ENCODE peak calls at places on chromosomes 2 and 18, in seven cellular contexts. F is colonic mucosa; M is sigmoid colon; Z is heart right ventricle; Y is CD8-positive, alpha-beta memory T cell; H is SJSA1; L is CD4-positive, CD25-positive, alpha-beta regulatory T cell. P is an unnamed sample. For H3K4me1, the result is how much of the 10 kb centered on the place peaks cover.

GRCh38 chr2:235523486-235524150 is 29.8 kb downstream of the AGAP1 start:
- DNase-seq in L (no peak), M (no peak), Z (no peak), F (no peak), Y (no peak), H (no peak), P (no peak)

GRCh38 chr2:47339745-47340541 is 63.0 kb upstream of the MSH2 start:
- DNase-seq in Z (no peak), F (peak), H (no peak), Y (no peak), M (no peak), L (no peak), P (peak)

GRCh38 chr18:62066121-62066818 is 120.6 kb downstream of the PIGN start:
- DNase-seq in Z (no peak), H (no peak), F (no peak), Y (no peak), M (no peak), L (no peak), P (no peak)

GRCh38 chr2:241036964-241037421 is 38.6 kb downstream of the SNED1 start:
- DNase-seq in F (no peak), Z (no peak), M (peak), Y (no peak), H (no peak), L (no peak), P (no peak)

GRCh38 chr2:150156415-150156814 is 331.1 kb downstream of the RND3 start:
- DNase-seq in H (no peak), M (no peak), F (no peak), Y (no peak), Z (no peak), L (no peak), P (no peak)

GRCh38 chr2:78546843-78547242 is 478.7 kb upstream of the REG3G start:
- DNase-seq in M (no peak), H (no peak), F (no peak), Y (no peak), Z (no peak), L (no peak), P (no peak)

GRCh38 chr2:73233932-73234832 is at the start of gene CCT7:
- DNase-seq in F (peak), L (peak), Z (peak), M (peak), Y (peak), H (peak), P (peak)

GRCh38 chr2:158926478-158926948 is 41.9 kb upstream of the TANC1 start:
- DNase-seq in Z (no peak), F (no peak), M (no peak), Y (no peak), H (peak), L (no peak), P (no peak)

GRCh38 chr18:2654105-2654827 is 1.3 kb upstream of the SMCHD1 start:
- DNase-seq in H (peak), F (no peak), Y (no peak), M (no peak), Z (no peak), L (no peak), P (no peak)

GRCh38 chr2:238331916-238332315 is 11.6 kb downstream of the TRAF3IP1 start:
- DNase-seq in L (no peak), M (no peak), F (no peak), H (no peak), Z (no peak), Y (no peak), P (no peak)

GRCh38 chr2:71277536-71278103 is 50.7 kb upstream of the PAIP2B start:
- DNase-seq in L (no peak), Z (peak), H (peak), M (no peak), Y (no peak), F (peak), P (peak)

GRCh38 chr2:234911271-234911670 is 40.5 kb upstream of the SH3BP4 start:
- DNase-seq in Z (no peak), M (no peak), L (no peak), Y (no peak), F (no peak), H (no peak), P (no peak)

GRCh38 chr18:37085362-37085761 is 256.4 kb downstream of the KIAA1328 start:
- DNase-seq in Y (no peak), L (no peak), F (no peak), H (no peak), M (no peak), Z (no peak), P (no peak)

GRCh38 chr2:64311948-64312621 is 141.9 kb upstream of the LGALSL start:
- DNase-seq in Z (peak), M (peak), L (no peak), F (peak), H (peak), Y (no peak), P (peak)

GRCh38 chr2:204453730-204454167 is 91.5 kb upstream of the PARD3B start:
- DNase-seq in F (peak), Z (peak), H (peak), M (peak), L (no peak), Y (no peak), P (peak)

GRCh38 chr2:133557624-133558023 is 10.6 kb downstream of the NCKAP5 start:
- DNase-seq in Y (no peak), L (no peak), H (no peak), M (no peak), Z (no peak), F (no peak), P (no peak)

GRCh38 chr2:144402282-144402681 is 117.6 kb downstream of the ZEB2 start:
- DNase-seq in Y (no peak), H (peak), F (no peak), M (no peak), Z (peak), L (no peak), P (peak)

GRCh38 chr2:179877601-179878364 is 16.4 kb upstream of the ZNF385B start:
- DNase-seq in F (no peak), L (no peak), Y (no peak), M (no peak), Z (no peak), H (no peak), P (no peak)

DNA sequence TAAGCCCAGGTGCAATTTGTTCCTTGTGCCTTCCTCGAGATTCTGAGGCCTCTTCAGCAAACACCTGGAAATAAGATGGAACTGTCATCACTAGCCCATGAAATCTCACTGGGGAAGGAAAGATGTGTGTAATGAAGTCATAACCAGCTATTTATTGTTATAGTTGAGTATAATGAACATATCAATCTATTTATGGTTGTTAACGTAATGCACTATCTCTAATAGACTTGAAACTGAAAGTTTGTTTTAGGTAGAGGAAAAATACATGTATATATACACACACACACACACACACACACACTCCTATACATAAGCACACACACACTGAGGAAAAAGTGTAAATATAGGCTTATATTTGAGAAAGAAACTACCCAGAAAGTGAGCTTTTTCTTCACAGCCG is 62.8 kb downstream of the UGGT1 start:
- DNase-seq in Y (no peak), M (no peak), L (no peak), Z (no peak), F (no peak), H (no peak), P (no peak)
- H3K4me1 ChIP-seq in Y (under half), M (under half), L (under half), Z (under half), F (under half), H (under half), P (under half)

GRCh38 chr2:148998162-148998830 is 40.2 kb upstream of the LYPD6B start:
- DNase-seq in H (no peak), F (no peak), L (no peak), M (no peak), Y (no peak), Z (peak), P (peak)

GRCh38 chr2:148998831-148999200 is 39.7 kb upstream of the LYPD6B start:
- DNase-seq in M (no peak), Y (no peak), H (no peak), L (no peak), Z (no peak), F (no peak), P (no peak)

GRCh38 chr2:149000168-149000938 is 38.1 kb upstream of the LYPD6B start:
- DNase-seq in F (no peak), M (no peak), Z (no peak), Y (no peak), L (no peak), H (no peak), P (no peak)

GRCh38 chr2:149001496-149001895 is 37.0 kb upstream of the LYPD6B start:
- DNase-seq in Y (no peak), L (no peak), Z (no peak), F (no peak), M (no peak), H (no peak), P (no peak)

GRCh38 chr2:148999451-148999891 is 39.0 kb upstream of the LYPD6B start:
- DNase-seq in L (no peak), H (no peak), M (no peak), Z (no peak), F (peak), Y (no peak), P (no peak)
- H3K4me3 ChIP-seq in L (no peak), H (no peak), M (no peak), Z (no peak), F (no peak), Y (no peak), P (no peak)

DNA sequence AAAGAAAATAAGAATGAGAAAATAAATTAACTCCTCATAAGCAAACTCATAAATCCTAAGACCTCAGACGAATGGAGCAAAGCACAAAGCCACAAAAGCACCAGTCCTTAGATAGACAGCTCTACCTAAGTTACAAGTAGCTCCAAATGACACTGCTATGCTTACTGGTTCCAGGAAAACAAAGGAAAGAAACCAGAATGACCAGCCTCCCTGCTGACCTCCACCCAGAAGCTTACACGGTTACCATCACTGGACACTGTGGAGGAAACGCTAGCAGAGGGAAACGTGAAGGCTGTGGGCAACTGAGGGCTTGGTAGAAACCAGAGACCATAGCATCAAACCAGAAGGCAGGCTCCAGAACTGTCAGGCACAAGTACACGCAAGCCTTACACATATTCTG is 67.8 kb downstream of the STK39 start:
- DNase-seq in F (no peak), Y (no peak), M (no peak), L (no peak), H (no peak), Z (no peak), P (no peak)
- H3K4me1 ChIP-seq in F (under half), Y (under half), M (under half), L (under half), H (under half), Z (under half), P (under half)

GRCh38 chr18:50312296-50313030 is 25.0 kb upstream of the CXXC1 start:
- DNase-seq in Y (no peak), Z (no peak), H (no peak), F (no peak), L (no peak), M (no peak), P (no peak)
- H3K4me3 ChIP-seq in Y (no peak), Z (no peak), H (no peak), F (no peak), L (no peak), M (no peak), P (no peak)